ENCODE peak calls at places on chromosomes 13 and 19, in seven cellular contexts. F is HTR-8/SVneo; Q is hepatic stellate cell; W is ACHN; B is Right ventricle myocardium superior; R is NCI-H2171 treated with DMSO at 0.1 percent for 48 hours; D is activated naive CD4-positive, alpha-beta T cell treated with anti-CD3 and anti-CD28 coated beads, Interleukin-2, amount 10 ng/mL, durations not matched to agents 7 days and 5 days. Z is an unnamed sample.

GRCh38 chr19:51259348-51260245 is 8.7 kb downstream of the SIGLECL1 start:
- DNase-seq in F (peak), Q (peak), W (peak), B (no peak), R (peak), D (peak), Z (no peak)

GRCh38 chr19:44747739-44748425 is 626 bp upstream of the BCL3 start:
- DNase-seq in F (peak), Q (peak), W (peak), B (peak), R (peak), D (peak), Z (peak)

GRCh38 chr13:50910483-50910805 is 853 bp downstream of the RNASEH2B start:
- DNase-seq in F (peak), Q (peak), W (peak), B (no peak), R (peak), D (no peak), Z (peak)

GRCh38 chr19:48249502-48250014 is 6.2 kb downstream of the CARD8 start:
- DNase-seq in F (no peak), Q (no peak), W (no peak), B (peak), R (no peak), D (peak), Z (peak)

GRCh38 chr19:54189020-54189667 is at the start of gene MBOAT7:
- DNase-seq in F (no peak), Q (no peak), W (no peak), B (no peak), R (no peak), D (no peak), Z (no peak)

GRCh38 chr19:19171821-19172532 is 1.9 kb upstream of the MEF2B start:
- DNase-seq in F (peak), Q (no peak), W (no peak), B (no peak), R (peak), D (no peak), Z (no peak)

GRCh38 chr19:34298891-34299510 is 44.6 kb downstream of the GARRE1 start:
- DNase-seq in F (no peak), Q (no peak), W (no peak), B (no peak), R (no peak), D (no peak), Z (no peak)

GRCh38 chr13:25752957-25753540 is 298.8 kb downstream of the SHISA2 start:
- DNase-seq in F (no peak), Q (peak), W (peak), B (peak), R (no peak), D (peak), Z (no peak)

GRCh38 chr13:29369060-29369743 is 226.3 kb downstream of the SLC7A1 start:
- DNase-seq in F (peak), Q (peak), W (peak), B (no peak), R (no peak), D (no peak), Z (no peak)

GRCh38 chr19:2964874-2965273 is 12.5 kb upstream of the TLE6 start:
- DNase-seq in F (no peak), Q (no peak), W (no peak), B (no peak), R (no peak), D (no peak), Z (no peak)

GRCh38 chr19:3610745-3611717 is 4.4 kb upstream of the TBXA2R start:
- DNase-seq in F (no peak), Q (no peak), W (no peak), B (no peak), R (no peak), D (no peak), Z (no peak)

GRCh38 chr19:56554272-56554869 is 12.9 kb upstream of the ZNF470 start:
- DNase-seq in F (no peak), Q (no peak), W (no peak), B (no peak), R (no peak), D (no peak), Z (no peak)

GRCh38 chr19:49161987-49162386 is 4.4 kb downstream of the TRPM4 start:
- DNase-seq in F (no peak), Q (no peak), W (no peak), B (no peak), R (no peak), D (no peak), Z (no peak)

GRCh38 chr13:25928941-25929505 is 122.8 kb downstream of the SHISA2 start:
- DNase-seq in F (no peak), Q (no peak), W (no peak), B (no peak), R (no peak), D (no peak), Z (no peak)

GRCh38 chr13:21823949-21824348 is 153.1 kb downstream of the FGF9 start:
- DNase-seq in F (no peak), Q (no peak), W (no peak), B (no peak), R (no peak), D (no peak), Z (no peak)